ENCODE peak calls at places on chromosomes 1 and 21, in nine cellular contexts. K is DMS53; N is CD8-positive, alpha-beta T cell; Q is stromal cell of bone marrow; T is activated CD4-positive, CD25-positive, alpha-beta regulatory T cell; H is posterior cingulate gyrus; M is AG04449; P is left ventricle myocardium superior; W is stimulated activated naive CD4-positive, alpha-beta T cell. G is an unnamed sample.

GRCh38 chr1:163561570-163562295 is 240.0 kb downstream of the NUF2 start:
- DNase-seq in K (peak; percentile 66), N (no peak), Q (peak; percentile 6), T (no peak), H (no peak), M (no peak), P (no peak), W (no peak), G (no peak)

GRCh38 chr1:21447311-21447710 is 7.4 kb downstream of the NBPF3 start:
- DNase-seq in K (no peak), N (no peak), Q (no peak), T (no peak), H (no peak), M (no peak), P (no peak), W (no peak), G (no peak)

GRCh38 chr1:211734791-211735190 is 59.4 kb upstream of the NEK2 start:
- DNase-seq in K (peak; percentile 98), N (no peak), Q (no peak), T (no peak), H (no peak), M (no peak), P (no peak), W (no peak), G (no peak)

GRCh38 chr1:64470670-64471217 is 815 bp downstream of the CACHD1 start:
- DNase-seq in K (peak; percentile 75), N (no peak), Q (no peak), T (no peak), H (peak; percentile 9), M (no peak), P (peak; percentile 55), W (peak; percentile 33), G (no peak)

GRCh38 chr1:46315669-46316403 is 12.3 kb downstream of the UQCRH start:
- DNase-seq in K (no peak), N (no peak), Q (no peak), T (no peak), H (no peak), M (no peak), P (no peak), W (no peak), G (no peak)

GRCh38 chr1:163082971-163083370 is 13.8 kb downstream of the RGS4 start:
- DNase-seq in K (peak; percentile 60), N (no peak), Q (no peak), T (no peak), H (no peak), M (no peak), P (peak; percentile 31), W (no peak), G (no peak)

GRCh38 chr1:26696645-26697440 is 1.0 kb downstream of the ARID1A start:
- DNase-seq in K (peak; percentile 70), N (peak; percentile 50), Q (no peak), T (peak; percentile 42), H (no peak), M (no peak), P (peak; percentile 63), W (peak; percentile 64), G (no peak)

GRCh38 chr1:112457965-112458364 is 50.8 kb upstream of the WNT2B start:
- DNase-seq in K (no peak), N (no peak), Q (peak; percentile 37), T (no peak), H (no peak), M (no peak), P (no peak), W (no peak), G (no peak)

GRCh38 chr1:246005067-246005466 is 502.0 kb downstream of the SMYD3 start:
- DNase-seq in K (no peak), N (no peak), Q (peak; percentile 91), T (no peak), H (no peak), M (peak; percentile 96), P (no peak), W (no peak), G (no peak)

GRCh38 chr1:150619576-150620509 is 9.6 kb downstream of the ENSA start:
- DNase-seq in K (peak; percentile 32), N (no peak), Q (peak; percentile 59), T (no peak), H (no peak), M (no peak), P (no peak), W (no peak), G (no peak)

GRCh38 chr1:202145325-202146140 is 996 bp upstream of the ARL8A start:
- DNase-seq in K (peak; percentile 53), N (no peak), Q (no peak), T (no peak), H (no peak), M (no peak), P (no peak), W (no peak), G (no peak)

GRCh38 chr1:2478100-2478499 is 2.0 kb downstream of the PLCH2 start:
- DNase-seq in K (peak; percentile 59), N (no peak), Q (no peak), T (no peak), H (no peak), M (no peak), P (no peak), W (no peak), G (no peak)

GRCh38 chr1:228744918-228745317 is 9.6 kb downstream of the RHOU start:
- DNase-seq in K (no peak), N (no peak), Q (no peak), T (no peak), H (no peak), M (no peak), P (no peak), W (no peak), G (no peak)

GRCh38 chr1:241356519-241357365 is at the start of gene RGS7:
- DNase-seq in K (peak; percentile 93), N (no peak), Q (peak; percentile 18), T (no peak), H (peak; percentile 61), M (no peak), P (peak; percentile 47), W (no peak), G (peak; percentile 68)

GRCh38 chr1:30287976-30288375 is 435.4 kb downstream of the MATN1 start:
- DNase-seq in K (no peak), N (no peak), Q (no peak), T (no peak), H (no peak), M (no peak), P (no peak), W (no peak), G (no peak)

GRCh38 chr1:192477630-192478029 is 97.9 kb upstream of the RGS1 start:
- DNase-seq in K (peak; percentile 66), N (no peak), Q (peak; percentile 59), T (no peak), H (no peak), M (no peak), P (no peak), W (no peak), G (no peak)

GRCh38 chr1:171784779-171785178 is 3.3 kb downstream of the METTL13 start:
- DNase-seq in K (no peak), N (no peak), Q (no peak), T (no peak), H (no peak), M (no peak), P (no peak), W (no peak), G (no peak)

GRCh38 chr1:9399510-9400424 is 107.1 kb downstream of the SPSB1 start:
- DNase-seq in K (peak; percentile 97), N (no peak), Q (no peak), T (no peak), H (no peak), M (no peak), P (peak; percentile 71), W (no peak), G (no peak)

GRCh38 chr1:3163356-3163755 is 94.4 kb downstream of the PRDM16 start:
- DNase-seq in K (no peak), N (no peak), Q (no peak), T (no peak), H (no peak), M (no peak), P (no peak), W (no peak), G (no peak)

GRCh38 chr1:77509051-77509492 is 173.4 kb downstream of the ZZZ3 start:
- DNase-seq in K (no peak), N (no peak), Q (no peak), T (no peak), H (no peak), M (no peak), P (no peak), W (no peak), G (no peak)

GRCh38 chr1:51648180-51649109 is 31.6 kb downstream of the OSBPL9 start:
- DNase-seq in K (peak; percentile 24), N (no peak), Q (peak; percentile 38), T (no peak), H (no peak), M (peak; percentile 71), P (no peak), W (no peak), G (no peak)

GRCh38 chr1:100306735-100307313 is 40.8 kb downstream of the RTCA start:
- DNase-seq in K (no peak), N (no peak), Q (no peak), T (no peak), H (no peak), M (no peak), P (no peak), W (no peak), G (no peak)

GRCh38 chr1:88302843-88303486 is 381.1 kb upstream of the PKN2 start:
- DNase-seq in K (peak; percentile 78), N (no peak), Q (peak; percentile 21), T (no peak), H (no peak), M (peak; percentile 17), P (no peak), W (no peak), G (no peak)

GRCh38 chr21:43702785-43703067 is 16.2 kb upstream of the PDXK start:
- DNase-seq in K (peak; percentile 51), N (no peak), Q (no peak), T (no peak), H (no peak), M (no peak), P (peak; percentile 49), W (no peak), G (no peak)

GRCh38 chr1:2135425-2135824 is 59.1 kb downstream of the FAAP20 start:
- DNase-seq in K (no peak), N (no peak), Q (peak; percentile 48), T (no peak), H (no peak), M (peak; percentile 41), P (peak; percentile 88), W (no peak), G (no peak)

GRCh38 chr1:217526636-217527035 is 104.3 kb downstream of the GPATCH2 start:
- DNase-seq in K (peak; percentile 31), N (no peak), Q (no peak), T (no peak), H (no peak), M (no peak), P (no peak), W (no peak), G (no peak)

GRCh38 chr1:20190761-20191160 is 4.4 kb upstream of the PLA2G2C start:
- DNase-seq in K (no peak), N (no peak), Q (no peak), T (no peak), H (no peak), M (no peak), P (no peak), W (no peak), G (no peak)

GRCh38 chr1:200221614-200222282 is 188.1 kb downstream of the ZNF281 start:
- DNase-seq in K (no peak), N (no peak), Q (no peak), T (no peak), H (no peak), M (no peak), P (no peak), W (no peak), G (no peak)

GRCh38 chr1:65729308-65729707 is 63.4 kb upstream of the PDE4B start:
- DNase-seq in K (peak; percentile 67), N (no peak), Q (no peak), T (no peak), H (no peak), M (no peak), P (no peak), W (no peak), G (no peak)